ENCODE peak calls at places on chromosomes 3 and 15, in four cellular contexts. M is IMR-90, L is MM.1S, B is spleen. H is an unnamed sample.
A peak's percentile ranks its signal among the peaks of the same experiment; 100 is the strongest.

GRCh38 chr3:191528589-191528988 is 67.6 kb downstream of the PYDC2 start:
- DNase-seq in M (no peak), B (no peak), L (no peak), H (peak; percentile 1)

GRCh38 chr3:50627407-50628051 is 10.6 kb downstream of the MAPKAPK3 start:
- DNase-seq in M (peak; percentile 69), B (no peak), L (no peak), H (peak; percentile 40)

GRCh38 chr15:29872716-29873115 is 50.4 kb upstream of the TJP1 start:
- DNase-seq in M (no peak), L (no peak), B (no peak), H (no peak)

GRCh38 chr15:92614791-92615785 is 40.5 kb downstream of the FAM174B start:
- DNase-seq in L (no peak), B (no peak), M (no peak), H (no peak)

GRCh38 chr3:182258538-182259177 is 534.6 kb upstream of the ATP11B start:
- DNase-seq in B (no peak), M (no peak), L (peak; percentile 68), H (peak; percentile 40)

GRCh38 chr3:30644615-30645014 is 38.2 kb downstream of the TGFBR2 start:
- DNase-seq in M (peak; percentile 79), L (peak; percentile 48), B (no peak), H (peak; percentile 86)

GRCh38 chr3:196774191-196774820 is 34.6 kb downstream of the PAK2 start:
- DNase-seq in L (no peak), B (no peak), M (no peak), H (no peak)

GRCh38 chr3:52555056-52555455 is 18.7 kb downstream of the UQCC5 start:
- DNase-seq in L (no peak), B (no peak), M (no peak), H (no peak)

GRCh38 chr3:167684389-167684993 is 30.7 kb upstream of the WDR49 start:
- DNase-seq in B (no peak), M (peak; percentile 58), L (peak; percentile 84), H (peak; percentile 73)

GRCh38 chr3:59783468-59783988 is 733.7 kb upstream of the CFAP20DC start:
- DNase-seq in B (no peak), M (no peak), L (peak; percentile 8), H (no peak)

GRCh38 chr15:98874773-98875172 is 132.8 kb downstream of the PGPEP1L start:
- DNase-seq in L (peak; percentile 86), B (no peak), M (no peak), H (no peak)

GRCh38 chr3:63905731-63906620 is 6.2 kb downstream of the SCAANT1 start:
- DNase-seq in L (no peak), M (no peak), B (no peak), H (no peak)

GRCh38 chr15:92391640-92392039 is 2.0 kb upstream of the ST8SIA2 start:
- DNase-seq in M (peak; percentile 1), B (no peak), L (peak; percentile 75), H (peak; percentile 3)

GRCh38 chr3:141940204-141940776 is 63.8 kb downstream of the ATP1B3 start:
- DNase-seq in L (no peak), M (peak; percentile 68), B (peak; percentile 41), H (peak; percentile 61)

GRCh38 chr3:4533489-4534443 is 40.6 kb downstream of the ITPR1 start:
- DNase-seq in M (no peak), B (no peak), L (no peak), H (peak; percentile 30)

GRCh38 chr3:59326246-59327024 is 276.6 kb upstream of the CFAP20DC start:
- DNase-seq in M (no peak), L (no peak), B (no peak), H (no peak)

GRCh38 chr3:173823911-173824460 is 426.4 kb downstream of the NLGN1 start:
- DNase-seq in M (peak; percentile 6), B (no peak), L (no peak), H (peak; percentile 16)

GRCh38 chr15:66648588-66648987 is 53.4 kb upstream of the SMAD6 start:
- DNase-seq in L (no peak), B (no peak), M (no peak), H (no peak)

GRCh38 chr3:136818191-136818850 is 605 bp upstream of the SLC35G2 start:
- DNase-seq in M (peak; percentile 92), B (no peak), L (no peak), H (peak; percentile 96)

GRCh38 chr15:27175479-27176153 is 204.6 kb downstream of the GABRG3 start:
- DNase-seq in B (no peak), L (no peak), M (no peak), H (no peak)

GRCh38 chr3:45567730-45568172 is 26.8 kb upstream of the LIMD1 start:
- DNase-seq in L (peak; percentile 88), M (peak; percentile 69), B (no peak), H (no peak)

GRCh38 chr15:45448516-45448915 is 70.2 kb upstream of the GATM start:
- DNase-seq in B (peak; percentile 30), M (peak; percentile 28), L (no peak), H (peak; percentile 10)

GRCh38 chr3:153438275-153438674 is 276.2 kb downstream of the RAP2B start:
- DNase-seq in B (no peak), M (no peak), L (no peak), H (no peak)

GRCh38 chr3:109643590-109643989 is 306.2 kb upstream of the DPPA4 start:
- DNase-seq in L (no peak), B (no peak), M (peak; percentile 79), H (peak; percentile 60)

GRCh38 chr15:76168237-76168984 is 108.6 kb downstream of the TMEM266 start:
- DNase-seq in B (no peak), L (no peak), M (no peak), H (no peak)

GRCh38 chr3:21484323-21485154 is 266.5 kb downstream of the ZNF385D start:
- DNase-seq in M (peak; percentile 62), B (no peak), L (peak; percentile 76), H (peak; percentile 89)

GRCh38 chr15:81170504-81170903 is 26.2 kb upstream of the IL16 start:
- DNase-seq in M (no peak), L (no peak), B (no peak), H (peak; percentile 38)

GRCh38 chr3:50620846-50621245 is 3.9 kb downstream of the MAPKAPK3 start:
- DNase-seq in L (no peak), B (no peak), M (no peak), H (no peak)

GRCh38 chr3:144622845-144623244 is 651.2 kb downstream of the DIPK2A start:
- DNase-seq in L (no peak), M (no peak), B (no peak), H (no peak)

GRCh38 chr15:61205427-61205826 is 23.7 kb downstream of the RORA start:
- DNase-seq in L (no peak), M (no peak), B (no peak), H (no peak)
- H3K4me3 ChIP-seq in L (peak overlapping the region; percentile 21), M (no peak overlapping the region), B (peak overlapping the region; percentile 49), H (no peak overlapping the region)

DNA sequence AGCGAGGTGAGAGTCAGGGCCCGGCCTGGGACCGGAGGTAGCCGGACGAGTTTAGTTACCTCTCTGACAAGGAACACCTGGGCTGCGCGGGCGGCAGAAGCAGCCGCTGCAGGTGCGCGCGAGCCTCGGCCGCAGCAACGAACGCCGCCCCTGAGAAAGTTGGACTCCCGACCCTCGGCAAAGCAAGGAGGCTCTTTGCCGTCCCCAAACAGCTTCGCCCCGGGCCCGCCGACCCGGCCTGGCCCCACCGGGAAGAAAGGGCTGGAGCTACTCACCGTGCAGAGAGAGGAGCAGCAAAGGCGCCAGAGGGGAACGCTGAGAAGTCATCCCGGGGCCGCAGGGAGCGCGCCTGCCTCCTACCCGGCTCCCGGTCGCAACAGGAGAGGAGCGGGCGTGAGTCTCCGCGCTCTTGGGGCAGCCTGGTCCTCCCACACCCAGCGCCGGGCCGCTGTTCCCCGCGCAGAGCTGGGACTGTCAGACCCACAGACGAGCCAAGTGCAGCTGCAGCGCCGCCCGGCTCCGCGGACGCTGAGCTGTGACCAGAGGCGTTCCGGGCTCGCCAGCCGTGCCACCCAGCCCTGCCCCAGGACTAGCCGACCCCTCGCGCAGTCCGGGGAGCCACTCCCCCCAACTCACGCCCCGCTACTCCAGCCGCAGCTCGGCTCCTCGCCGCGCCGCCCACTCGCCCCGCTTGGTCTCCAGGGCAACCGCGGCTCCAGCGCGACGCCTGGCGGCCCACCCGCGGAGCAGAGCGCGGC is at the start of gene IGSF11:
- DNase-seq in L (peak; percentile 85), B (peak; percentile 83), M (peak; percentile 20), H (peak; percentile 36)
- TF ChIP-seq CTCF in L (peak; percentile 34), B (peak; percentile 56), M (peak; percentile 54), H (no peak)

GRCh38 chr3:156230291-156230900 is 110.0 kb downstream of the KCNAB1 start:
- DNase-seq in B (no peak), M (no peak), L (no peak), H (peak; percentile 31)

GRCh38 chr3:156233875-156234274 is 113.5 kb downstream of the KCNAB1 start:
- DNase-seq in B (no peak), M (peak; percentile 7), L (no peak), H (peak; percentile 4)
- H3K4me3 ChIP-seq in B (no peak overlapping the region), M (no peak overlapping the region), L (no peak overlapping the region), H (no peak overlapping the region)

DNA sequence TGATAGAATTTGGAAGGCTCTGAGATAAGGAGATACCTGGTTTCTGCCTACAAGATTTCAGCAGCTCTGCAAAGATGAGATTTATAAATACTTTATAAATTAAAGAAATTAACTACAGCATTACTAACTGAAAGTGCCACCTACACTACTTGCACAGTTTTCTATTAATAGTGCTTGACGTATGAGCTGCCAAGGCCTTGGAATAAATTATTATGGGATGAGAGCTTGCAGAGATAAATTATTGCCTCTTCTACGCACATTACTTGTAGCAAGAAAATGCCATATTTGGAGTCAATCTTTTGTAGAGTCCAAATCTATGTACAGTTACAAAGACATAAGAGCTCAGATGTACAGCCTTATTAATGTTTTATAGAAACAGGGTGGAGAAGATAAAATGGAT is 89.1 kb downstream of the BCHE start:
- DNase-seq in M (no peak), L (no peak), B (no peak), H (no peak)
- TF ChIP-seq CTCF in M (no peak), L (no peak), B (no peak), H (no peak)

GRCh38 chr15:78072080-78072892 is 5.2 kb downstream of the TBC1D2B start:
- DNase-seq in B (no peak), M (peak; percentile 66), L (no peak), H (peak; percentile 83)
- H3K4me3 ChIP-seq in B (peak overlapping the region; percentile 42), M (no peak overlapping the region), L (no peak overlapping the region), H (peak overlapping the region; percentile 5)

GRCh38 chr15:95921404-95921803 is 409.1 kb upstream of the NR2F2 start:
- DNase-seq in M (no peak), L (no peak), B (no peak), H (no peak)

GRCh38 chr15:95918525-95918924 is 412.0 kb upstream of the NR2F2 start:
- DNase-seq in M (no peak), L (no peak), B (no peak), H (no peak)

GRCh38 chr15:95919460-95919859 is 411.0 kb upstream of the NR2F2 start:
- DNase-seq in M (peak; percentile 51), L (no peak), B (no peak), H (peak; percentile 13)

GRCh38 chr15:95923797-95924196 is 406.7 kb upstream of the NR2F2 start:
- DNase-seq in M (no peak), L (no peak), B (no peak), H (no peak)

GRCh38 chr15:95922431-95922830 is 408.1 kb upstream of the NR2F2 start:
- DNase-seq in M (no peak), B (no peak), L (no peak), H (no peak)
- TF ChIP-seq CTCF in M (no peak), B (no peak), L (no peak), H (no peak)

DNA sequence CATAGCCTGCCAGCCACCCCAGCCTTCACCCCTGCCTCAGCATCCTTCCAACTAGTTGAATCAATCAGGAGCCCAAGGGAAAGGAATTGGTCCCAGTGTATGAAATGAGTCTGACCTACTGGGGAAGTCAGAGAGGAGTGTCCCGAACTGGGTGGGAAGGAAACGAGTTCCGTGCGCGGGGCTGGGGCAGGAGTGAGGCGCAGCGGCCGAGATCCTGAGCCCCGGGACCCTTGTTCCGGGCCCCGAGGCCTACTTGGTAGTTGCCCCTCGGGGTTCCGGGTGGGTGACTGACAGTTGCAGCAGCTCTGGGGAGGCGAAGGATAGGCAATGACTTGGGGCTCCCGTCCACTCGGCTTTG is 1.1 kb upstream of the PLCL2 start:
- DNase-seq in L (no peak), B (no peak), M (no peak), H (no peak)
- H3K4me3 ChIP-seq in L (peak overlapping the region; percentile 80), B (peak overlapping the region; percentile 79), M (no peak overlapping the region), H (peak overlapping the region; percentile 84)

H was measured in cardiac fibroblast.